ENCODE peak calls at places on chromosomes 5 and 9, in five cellular contexts. C is NCI-H69, Q is fibroblast of the aortic adventitia, L is lower lobe of right lung, N is NCI-H1694 treated with DMSO at 0.1 percent for 48 hours. X is an unnamed sample.

GRCh38 chr5:171272996-171273970 is 35.8 kb upstream of the TLX3 start:
- DNase-seq in N (peak; percentile 16), C (peak; percentile 83), Q (peak; percentile 17), L (no peak), X (no peak)

GRCh38 chr5:32115985-32116384 is 58.1 kb downstream of the GOLPH3 start:
- DNase-seq in C (peak; percentile 19), L (no peak), Q (no peak), N (no peak), X (no peak)

GRCh38 chr9:136671646-136672430 is 9.1 kb downstream of the EGFL7 start:
- DNase-seq in Q (no peak), L (no peak), C (peak; percentile 55), N (no peak), X (no peak)

GRCh38 chr5:157547909-157548512 is 27.6 kb downstream of the ADAM19 start:
- DNase-seq in L (no peak), N (no peak), Q (no peak), C (no peak), X (peak; percentile 53)

GRCh38 chr5:171647043-171647899 is 138.3 kb upstream of the SMIM23 start:
- DNase-seq in L (no peak), Q (no peak), C (peak; percentile 55), N (peak; percentile 19), X (no peak)

GRCh38 chr9:88481933-88482332 is 53.0 kb upstream of the NXNL2 start:
- DNase-seq in Q (no peak), C (no peak), N (no peak), L (no peak), X (no peak)

GRCh38 chr9:117458066-117458465 is 43.2 kb upstream of the ASTN2 start:
- DNase-seq in L (no peak), N (peak; percentile 78), C (peak; percentile 41), Q (no peak), X (no peak)

GRCh38 chr5:150117945-150118560 is 31.7 kb upstream of the CSF1R start:
- DNase-seq in Q (no peak), N (no peak), L (no peak), C (no peak), X (peak; percentile 33)

GRCh38 chr9:91111876-91112275 is 249.8 kb downstream of the AUH start:
- DNase-seq in N (no peak), Q (no peak), L (no peak), C (no peak), X (no peak)

X was measured in left lobe of liver.